ENCODE peak calls at places on chromosomes 2 and 18, in ten cellular contexts. One of them, this sample, is unnamed.

GRCh38 chr18:50855976-50856772 is 22.7 kb upstream of the ME2 start:
- DNase-seq in suprapubic skin: no peak
- DNase-seq in kidney epithelial cell: no peak
- DNase-seq in CD4-positive, alpha-beta T cell: no peak
- DNase-seq in astrocyte of the spinal cord: no peak
- DNase-seq in CD8-positive, alpha-beta T cell: no peak
- DNase-seq in IMR-90: no peak
- DNase-seq in nephron progenitor cell: no peak
- DNase-seq in pancreas: no peak
- DNase-seq in GM12865: no peak
- DNase-seq in this sample: no peak

GRCh38 chr18:2602844-2603243 is 31.5 kb downstream of the NDC80 start:
- DNase-seq in CD4-positive, alpha-beta T cell: no peak
- DNase-seq in astrocyte of the spinal cord: no peak
- DNase-seq in nephron progenitor cell: no peak
- DNase-seq in IMR-90: no peak
- DNase-seq in GM12865: no peak
- DNase-seq in pancreas: no peak
- DNase-seq in CD8-positive, alpha-beta T cell: no peak
- DNase-seq in suprapubic skin: no peak
- DNase-seq in kidney epithelial cell: no peak
- DNase-seq in this sample: no peak

GRCh38 chr2:241703128-241703604 is 1.3 kb downstream of the ING5 start:
- DNase-seq in astrocyte of the spinal cord: peak; percentile 14
- DNase-seq in suprapubic skin: no peak
- DNase-seq in CD8-positive, alpha-beta T cell: no peak
- DNase-seq in IMR-90: no peak
- DNase-seq in nephron progenitor cell: no peak
- DNase-seq in pancreas: no peak
- DNase-seq in GM12865: no peak
- DNase-seq in kidney epithelial cell: no peak
- DNase-seq in CD4-positive, alpha-beta T cell: no peak
- DNase-seq in this sample: no peak

GRCh38 chr2:98637401-98638144 is 29.2 kb downstream of the UNC50 start:
- DNase-seq in CD8-positive, alpha-beta T cell: peak; percentile 63
- DNase-seq in suprapubic skin: no peak
- DNase-seq in kidney epithelial cell: no peak
- DNase-seq in pancreas: no peak
- DNase-seq in CD4-positive, alpha-beta T cell: no peak
- DNase-seq in astrocyte of the spinal cord: no peak
- DNase-seq in GM12865: peak; percentile 86
- DNase-seq in nephron progenitor cell: no peak
- DNase-seq in IMR-90: no peak
- DNase-seq in this sample: no peak

GRCh38 chr18:47100214-47100831 is 50.0 kb downstream of the HDHD2 start:
- DNase-seq in GM12865: peak; percentile 57
- DNase-seq in CD8-positive, alpha-beta T cell: peak; percentile 73
- DNase-seq in CD4-positive, alpha-beta T cell: peak; percentile 54
- DNase-seq in astrocyte of the spinal cord: peak; percentile 53
- DNase-seq in pancreas: peak; percentile 73
- DNase-seq in suprapubic skin: no peak
- DNase-seq in kidney epithelial cell: peak; percentile 12
- DNase-seq in nephron progenitor cell: peak; percentile 67
- DNase-seq in IMR-90: peak; percentile 60
- DNase-seq in this sample: peak; percentile 24

GRCh38 chr18:6310714-6311113 is 104.0 kb downstream of the L3MBTL4 start:
- DNase-seq in IMR-90: no peak
- DNase-seq in CD4-positive, alpha-beta T cell: no peak
- DNase-seq in pancreas: no peak
- DNase-seq in CD8-positive, alpha-beta T cell: no peak
- DNase-seq in GM12865: no peak
- DNase-seq in astrocyte of the spinal cord: no peak
- DNase-seq in nephron progenitor cell: no peak
- DNase-seq in kidney epithelial cell: no peak
- DNase-seq in suprapubic skin: no peak
- DNase-seq in this sample: no peak

GRCh38 chr2:119739580-119740255 is 20.0 kb upstream of the PTPN4 start:
- DNase-seq in astrocyte of the spinal cord: no peak
- DNase-seq in CD4-positive, alpha-beta T cell: no peak
- DNase-seq in CD8-positive, alpha-beta T cell: no peak
- DNase-seq in GM12865: no peak
- DNase-seq in pancreas: no peak
- DNase-seq in IMR-90: no peak
- DNase-seq in suprapubic skin: no peak
- DNase-seq in nephron progenitor cell: no peak
- DNase-seq in kidney epithelial cell: no peak
- DNase-seq in this sample: no peak

GRCh38 chr2:212712466-212712865 is 173.9 kb upstream of the ERBB4 start:
- DNase-seq in astrocyte of the spinal cord: no peak
- DNase-seq in CD8-positive, alpha-beta T cell: no peak
- DNase-seq in IMR-90: peak; percentile 22
- DNase-seq in nephron progenitor cell: no peak
- DNase-seq in CD4-positive, alpha-beta T cell: no peak
- DNase-seq in GM12865: no peak
- DNase-seq in kidney epithelial cell: no peak
- DNase-seq in pancreas: no peak
- DNase-seq in suprapubic skin: no peak
- DNase-seq in this sample: no peak

GRCh38 chr2:11542275-11542819 is 8.5 kb downstream of the GREB1 start:
- DNase-seq in astrocyte of the spinal cord: no peak
- DNase-seq in suprapubic skin: no peak
- DNase-seq in CD8-positive, alpha-beta T cell: no peak
- DNase-seq in nephron progenitor cell: no peak
- DNase-seq in kidney epithelial cell: no peak
- DNase-seq in CD4-positive, alpha-beta T cell: no peak
- DNase-seq in pancreas: no peak
- DNase-seq in GM12865: no peak
- DNase-seq in IMR-90: no peak
- DNase-seq in this sample: no peak

GRCh38 chr2:11169333-11169732 is 14.1 kb downstream of the SLC66A3 start:
- DNase-seq in CD8-positive, alpha-beta T cell: no peak
- DNase-seq in pancreas: peak; percentile 76
- DNase-seq in suprapubic skin: no peak
- DNase-seq in CD4-positive, alpha-beta T cell: no peak
- DNase-seq in kidney epithelial cell: no peak
- DNase-seq in astrocyte of the spinal cord: no peak
- DNase-seq in IMR-90: no peak
- DNase-seq in nephron progenitor cell: no peak
- DNase-seq in GM12865: no peak
- DNase-seq in this sample: no peak

GRCh38 chr2:231717281-231718180 is 9.2 kb downstream of the PTMA start:
- DNase-seq in GM12865: peak; percentile 90
- DNase-seq in pancreas: no peak
- DNase-seq in kidney epithelial cell: no peak
- DNase-seq in suprapubic skin: no peak
- DNase-seq in CD8-positive, alpha-beta T cell: no peak
- DNase-seq in CD4-positive, alpha-beta T cell: no peak
- DNase-seq in nephron progenitor cell: peak; percentile 34
- DNase-seq in astrocyte of the spinal cord: peak; percentile 59
- DNase-seq in IMR-90: peak; percentile 76
- DNase-seq in this sample: peak; percentile 49

GRCh38 chr2:115299207-115299606 is 856.8 kb downstream of the DPP10 start:
- DNase-seq in kidney epithelial cell: no peak
- DNase-seq in pancreas: no peak
- DNase-seq in CD8-positive, alpha-beta T cell: no peak
- DNase-seq in GM12865: no peak
- DNase-seq in suprapubic skin: no peak
- DNase-seq in astrocyte of the spinal cord: no peak
- DNase-seq in CD4-positive, alpha-beta T cell: no peak
- DNase-seq in nephron progenitor cell: no peak
- DNase-seq in IMR-90: no peak
- DNase-seq in this sample: no peak

GRCh38 chr2:143083636-143084035 is 45.6 kb upstream of the ARHGAP15 start:
- DNase-seq in pancreas: no peak
- DNase-seq in nephron progenitor cell: no peak
- DNase-seq in suprapubic skin: no peak
- DNase-seq in IMR-90: peak; percentile 92
- DNase-seq in GM12865: no peak
- DNase-seq in kidney epithelial cell: peak; percentile 80
- DNase-seq in astrocyte of the spinal cord: peak; percentile 83
- DNase-seq in CD8-positive, alpha-beta T cell: no peak
- DNase-seq in CD4-positive, alpha-beta T cell: no peak
- DNase-seq in this sample: no peak

GRCh38 chr2:214104219-214104618 is 306.6 kb upstream of the VWC2L start:
- DNase-seq in CD8-positive, alpha-beta T cell: no peak
- DNase-seq in astrocyte of the spinal cord: no peak
- DNase-seq in kidney epithelial cell: no peak
- DNase-seq in CD4-positive, alpha-beta T cell: no peak
- DNase-seq in nephron progenitor cell: no peak
- DNase-seq in suprapubic skin: no peak
- DNase-seq in GM12865: no peak
- DNase-seq in IMR-90: no peak
- DNase-seq in pancreas: no peak
- DNase-seq in this sample: no peak

GRCh38 chr2:191631754-191632153 is 46.2 kb upstream of the NABP1 start:
- DNase-seq in GM12865: no peak
- DNase-seq in astrocyte of the spinal cord: peak; percentile 29
- DNase-seq in suprapubic skin: no peak
- DNase-seq in nephron progenitor cell: no peak
- DNase-seq in IMR-90: peak; percentile 66
- DNase-seq in CD8-positive, alpha-beta T cell: no peak
- DNase-seq in pancreas: no peak
- DNase-seq in CD4-positive, alpha-beta T cell: no peak
- DNase-seq in kidney epithelial cell: no peak
- DNase-seq in this sample: no peak

GRCh38 chr18:40956213-40956612 is 998.8 kb upstream of the PIK3C3 start:
- DNase-seq in nephron progenitor cell: no peak
- DNase-seq in kidney epithelial cell: no peak
- DNase-seq in GM12865: no peak
- DNase-seq in pancreas: no peak
- DNase-seq in suprapubic skin: no peak
- DNase-seq in astrocyte of the spinal cord: no peak
- DNase-seq in CD4-positive, alpha-beta T cell: no peak
- DNase-seq in IMR-90: no peak
- DNase-seq in CD8-positive, alpha-beta T cell: no peak
- DNase-seq in this sample: no peak

GRCh38 chr2:122417114-122417513 is 661.7 kb downstream of the TSN start:
- DNase-seq in suprapubic skin: no peak
- DNase-seq in pancreas: no peak
- DNase-seq in CD4-positive, alpha-beta T cell: no peak
- DNase-seq in IMR-90: no peak
- DNase-seq in GM12865: no peak
- DNase-seq in nephron progenitor cell: no peak
- DNase-seq in astrocyte of the spinal cord: no peak
- DNase-seq in CD8-positive, alpha-beta T cell: no peak
- DNase-seq in kidney epithelial cell: no peak
- DNase-seq in this sample: no peak

GRCh38 chr2:148860037-148860436 is 15.0 kb upstream of the KIF5C start:
- DNase-seq in pancreas: no peak
- DNase-seq in GM12865: no peak
- DNase-seq in IMR-90: no peak
- DNase-seq in suprapubic skin: no peak
- DNase-seq in CD8-positive, alpha-beta T cell: no peak
- DNase-seq in CD4-positive, alpha-beta T cell: no peak
- DNase-seq in astrocyte of the spinal cord: peak; percentile 18
- DNase-seq in kidney epithelial cell: no peak
- DNase-seq in nephron progenitor cell: no peak
- DNase-seq in this sample: no peak

GRCh38 chr18:72235422-72235821 is 308.7 kb downstream of the CBLN2 start:
- DNase-seq in pancreas: no peak
- DNase-seq in suprapubic skin: no peak
- DNase-seq in astrocyte of the spinal cord: no peak
- DNase-seq in kidney epithelial cell: no peak
- DNase-seq in CD4-positive, alpha-beta T cell: no peak
- DNase-seq in nephron progenitor cell: no peak
- DNase-seq in IMR-90: no peak
- DNase-seq in CD8-positive, alpha-beta T cell: no peak
- DNase-seq in GM12865: no peak
- DNase-seq in this sample: no peak

DNA sequence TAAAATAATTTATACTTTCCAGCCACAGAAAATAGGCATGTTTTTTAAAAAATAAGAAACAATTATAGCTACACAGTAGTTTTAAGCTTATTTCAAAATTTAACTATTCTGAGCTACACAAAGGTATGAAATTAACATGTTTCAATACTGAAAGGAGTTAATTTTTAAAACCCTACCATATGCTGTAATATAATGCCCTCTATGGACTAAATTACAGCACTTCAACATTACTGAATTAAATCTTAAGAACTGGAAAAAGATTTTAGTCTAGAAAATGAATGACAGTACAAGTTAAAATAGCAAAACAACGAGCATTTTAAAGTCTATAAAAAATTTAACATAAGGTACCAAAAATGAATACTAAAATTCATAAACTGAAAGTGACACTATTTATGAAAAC is 36.3 kb downstream of the RTN4 start:
- DNase-seq in GM12865: no peak
- DNase-seq in CD8-positive, alpha-beta T cell: no peak
- DNase-seq in astrocyte of the spinal cord: no peak
- DNase-seq in pancreas: no peak
- DNase-seq in CD4-positive, alpha-beta T cell: no peak
- DNase-seq in nephron progenitor cell: no peak
- DNase-seq in kidney epithelial cell: no peak
- DNase-seq in suprapubic skin: no peak
- DNase-seq in IMR-90: no peak
- DNase-seq in this sample: no peak
- TF ChIP-seq CTCF in GM12865: no peak
- TF ChIP-seq CTCF in CD8-positive, alpha-beta T cell: no peak
- TF ChIP-seq CTCF in astrocyte of the spinal cord: no peak
- TF ChIP-seq CTCF in pancreas: no peak
- TF ChIP-seq CTCF in CD4-positive, alpha-beta T cell: no peak
- TF ChIP-seq CTCF in nephron progenitor cell: no peak
- TF ChIP-seq CTCF in kidney epithelial cell: no peak
- TF ChIP-seq CTCF in suprapubic skin: peak; percentile 8
- TF ChIP-seq CTCF in IMR-90: no peak
- TF ChIP-seq CTCF in this sample: no peak

GRCh38 chr2:101293544-101293943 is 15.0 kb downstream of the RNF149 start:
- DNase-seq in suprapubic skin: no peak
- DNase-seq in kidney epithelial cell: no peak
- DNase-seq in IMR-90: no peak
- DNase-seq in pancreas: no peak
- DNase-seq in CD4-positive, alpha-beta T cell: no peak
- DNase-seq in CD8-positive, alpha-beta T cell: no peak
- DNase-seq in astrocyte of the spinal cord: no peak
- DNase-seq in GM12865: no peak
- DNase-seq in nephron progenitor cell: no peak
- DNase-seq in this sample: no peak
- TF ChIP-seq CTCF in suprapubic skin: no peak
- TF ChIP-seq CTCF in kidney epithelial cell: no peak
- TF ChIP-seq CTCF in IMR-90: no peak
- TF ChIP-seq CTCF in pancreas: no peak
- TF ChIP-seq CTCF in CD4-positive, alpha-beta T cell: no peak
- TF ChIP-seq CTCF in CD8-positive, alpha-beta T cell: no peak
- TF ChIP-seq CTCF in astrocyte of the spinal cord: no peak
- TF ChIP-seq CTCF in GM12865: no peak
- TF ChIP-seq CTCF in nephron progenitor cell: no peak
- TF ChIP-seq CTCF in this sample: no peak

GRCh38 chr2:208254871-208255556 is at the start of gene IDH1:
- DNase-seq in IMR-90: peak; percentile 89
- DNase-seq in suprapubic skin: peak; percentile 98
- DNase-seq in CD4-positive, alpha-beta T cell: peak; percentile 91
- DNase-seq in kidney epithelial cell: peak; percentile 56
- DNase-seq in nephron progenitor cell: peak; percentile 100
- DNase-seq in astrocyte of the spinal cord: peak; percentile 94
- DNase-seq in CD8-positive, alpha-beta T cell: peak; percentile 96
- DNase-seq in pancreas: peak; percentile 98
- DNase-seq in GM12865: peak; percentile 91
- DNase-seq in this sample: peak; percentile 99
- TF ChIP-seq CTCF in IMR-90: peak; percentile 42
- TF ChIP-seq CTCF in suprapubic skin: peak; percentile 31
- TF ChIP-seq CTCF in CD4-positive, alpha-beta T cell: no peak
- TF ChIP-seq CTCF in kidney epithelial cell: peak; percentile 56
- TF ChIP-seq CTCF in nephron progenitor cell: peak; percentile 47
- TF ChIP-seq CTCF in astrocyte of the spinal cord: peak; percentile 47
- TF ChIP-seq CTCF in CD8-positive, alpha-beta T cell: no peak
- TF ChIP-seq CTCF in pancreas: no peak
- TF ChIP-seq CTCF in GM12865: peak; percentile 45
- TF ChIP-seq CTCF in this sample: no peak

GRCh38 chr2:207768168-207768890 is 1.4 kb downstream of the FZD5 start:
- DNase-seq in astrocyte of the spinal cord: peak; percentile 46
- DNase-seq in pancreas: peak; percentile 66
- DNase-seq in nephron progenitor cell: peak; percentile 64
- DNase-seq in IMR-90: no peak
- DNase-seq in CD8-positive, alpha-beta T cell: peak; percentile 61
- DNase-seq in kidney epithelial cell: no peak
- DNase-seq in CD4-positive, alpha-beta T cell: no peak
- DNase-seq in suprapubic skin: peak; percentile 85
- DNase-seq in GM12865: peak; percentile 63
- DNase-seq in this sample: peak; percentile 43
- TF ChIP-seq CTCF in astrocyte of the spinal cord: no peak
- TF ChIP-seq CTCF in pancreas: no peak
- TF ChIP-seq CTCF in nephron progenitor cell: no peak
- TF ChIP-seq CTCF in IMR-90: no peak
- TF ChIP-seq CTCF in CD8-positive, alpha-beta T cell: no peak
- TF ChIP-seq CTCF in kidney epithelial cell: no peak
- TF ChIP-seq CTCF in CD4-positive, alpha-beta T cell: no peak
- TF ChIP-seq CTCF in suprapubic skin: no peak
- TF ChIP-seq CTCF in GM12865: no peak
- TF ChIP-seq CTCF in this sample: no peak